ENCODE peak calls at places on chromosomes 7 and 10, in five cellular contexts. J is fibroblast of the aortic adventitia, T is AG09319, I is tibial nerve, F is Calu3. R is an unnamed sample.

GRCh38 chr10:112832959-112833358 is 117.1 kb upstream of the TCF7L2 start:
- DNase-seq in J (no peak), T (no peak), I (no peak), F (no peak), R (no peak)

GRCh38 chr10:15200626-15201025 is 32.1 kb upstream of the NMT2 start:
- DNase-seq in J (peak), T (no peak), I (no peak), F (peak), R (no peak)

GRCh38 chr7:131792311-131792710 is 235.9 kb upstream of the PODXL start:
- DNase-seq in J (no peak), T (no peak), I (no peak), F (no peak), R (no peak)

GRCh38 chr10:1363466-1364121 is 307.4 kb downstream of the WDR37 start:
- DNase-seq in J (no peak), T (no peak), I (no peak), F (no peak), R (no peak)

GRCh38 chr7:87592300-87592699 is 8.4 kb downstream of the ABCB1 start:
- DNase-seq in J (no peak), T (no peak), I (no peak), F (no peak), R (no peak)

GRCh38 chr7:97024209-97025129 is at the start of gene DLX5:
- DNase-seq in J (peak), T (peak), I (peak), F (peak), R (peak)

GRCh38 chr7:122758501-122758900 is 55.8 kb upstream of the RNF148 start:
- DNase-seq in J (no peak), T (no peak), I (no peak), F (no peak), R (no peak)

GRCh38 chr10:7471720-7472367 is 61.0 kb upstream of the SFMBT2 start:
- DNase-seq in J (no peak), T (no peak), I (no peak), F (no peak), R (no peak)

GRCh38 chr10:51095444-51095843 is 21.2 kb downstream of the PRKG1 start:
- DNase-seq in J (peak), T (no peak), I (no peak), F (no peak), R (no peak)

GRCh38 chr7:30869794-30870491 is 41.7 kb upstream of the AQP1 start:
- DNase-seq in J (no peak), T (no peak), I (no peak), F (no peak), R (no peak)

GRCh38 chr10:84012831-84013458 is 126.4 kb upstream of the GHITM start:
- DNase-seq in J (no peak), T (no peak), I (no peak), F (no peak), R (no peak)

GRCh38 chr10:113273151-113273876 is 279.5 kb upstream of the HABP2 start:
- DNase-seq in J (peak), T (no peak), I (peak), F (no peak), R (no peak)

GRCh38 chr7:86745019-86745745 is 101.5 kb downstream of the GRM3 start:
- DNase-seq in J (no peak), T (no peak), I (no peak), F (no peak), R (no peak)

GRCh38 chr10:78867555-78867939 is 201.2 kb upstream of the ZMIZ1 start:
- DNase-seq in J (no peak), T (no peak), I (no peak), F (no peak), R (no peak)

GRCh38 chr7:17991866-17992648 is 35.6 kb downstream of the PRPS1L1 start:
- DNase-seq in J (peak), T (no peak), I (no peak), F (no peak), R (no peak)

GRCh38 chr7:93594250-93594649 is 19.7 kb upstream of the CALCR start:
- DNase-seq in J (no peak), T (no peak), I (no peak), F (no peak), R (no peak)

GRCh38 chr10:27619329-27619728 is 115.2 kb downstream of the RAB18 start:
- DNase-seq in J (no peak), T (no peak), I (no peak), F (no peak), R (no peak)

GRCh38 chr7:25949672-25950487 is 202.1 kb upstream of the NFE2L3 start:
- DNase-seq in J (no peak), T (no peak), I (no peak), F (no peak), R (no peak)

GRCh38 chr10:48506147-48506917 is 98.5 kb downstream of the ARHGAP22 start:
- DNase-seq in J (peak), T (no peak), I (no peak), F (peak), R (no peak)

GRCh38 chr7:68544851-68545250 is 1053.4 kb upstream of the AUTS2 start:
- DNase-seq in J (no peak), T (no peak), I (no peak), F (no peak), R (no peak)

GRCh38 chr7:134440067-134440466 is 18.8 kb downstream of the AKR1B1 start:
- DNase-seq in J (no peak), T (no peak), I (no peak), F (no peak), R (no peak)

GRCh38 chr10:120328647-120329046 is 128.4 kb upstream of the PLPP4 start:
- DNase-seq in J (no peak), T (no peak), I (no peak), F (no peak), R (no peak)
- TF ChIP-seq CTCF in J (no peak), T (no peak), I (no peak), F (no peak), R (no peak)

DNA sequence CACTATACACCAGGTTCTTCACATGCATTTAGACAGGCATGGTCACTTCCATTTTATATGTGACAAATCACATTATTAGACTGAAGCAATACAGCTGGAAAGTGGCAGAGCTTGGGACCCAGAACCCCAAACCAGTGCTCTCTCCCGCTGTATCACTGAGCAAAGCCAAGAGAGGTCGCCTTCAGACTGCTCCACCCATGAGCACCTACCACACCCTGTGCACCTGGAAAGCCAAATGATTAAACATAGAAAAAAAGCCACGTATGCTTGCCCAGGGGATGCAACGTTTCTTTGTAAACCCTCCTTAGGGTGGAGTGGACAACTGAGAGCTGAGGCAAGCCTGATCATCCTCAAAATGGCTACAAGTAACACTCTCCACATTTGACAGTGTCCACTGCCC is 72.5 kb downstream of the CCDC6 start:
- DNase-seq in J (no peak), T (no peak), I (no peak), F (no peak), R (no peak)
- TF ChIP-seq CTCF in J (no peak), T (no peak), I (no peak), F (no peak), R (no peak)

GRCh38 chr10:111344804-111345203 is 268.0 kb downstream of the ADRA2A start:
- DNase-seq in J (no peak), T (no peak), I (no peak), F (no peak), R (no peak)
- TF ChIP-seq CTCF in J (no peak), T (peak), I (no peak), F (no peak), R (peak)

DNA sequence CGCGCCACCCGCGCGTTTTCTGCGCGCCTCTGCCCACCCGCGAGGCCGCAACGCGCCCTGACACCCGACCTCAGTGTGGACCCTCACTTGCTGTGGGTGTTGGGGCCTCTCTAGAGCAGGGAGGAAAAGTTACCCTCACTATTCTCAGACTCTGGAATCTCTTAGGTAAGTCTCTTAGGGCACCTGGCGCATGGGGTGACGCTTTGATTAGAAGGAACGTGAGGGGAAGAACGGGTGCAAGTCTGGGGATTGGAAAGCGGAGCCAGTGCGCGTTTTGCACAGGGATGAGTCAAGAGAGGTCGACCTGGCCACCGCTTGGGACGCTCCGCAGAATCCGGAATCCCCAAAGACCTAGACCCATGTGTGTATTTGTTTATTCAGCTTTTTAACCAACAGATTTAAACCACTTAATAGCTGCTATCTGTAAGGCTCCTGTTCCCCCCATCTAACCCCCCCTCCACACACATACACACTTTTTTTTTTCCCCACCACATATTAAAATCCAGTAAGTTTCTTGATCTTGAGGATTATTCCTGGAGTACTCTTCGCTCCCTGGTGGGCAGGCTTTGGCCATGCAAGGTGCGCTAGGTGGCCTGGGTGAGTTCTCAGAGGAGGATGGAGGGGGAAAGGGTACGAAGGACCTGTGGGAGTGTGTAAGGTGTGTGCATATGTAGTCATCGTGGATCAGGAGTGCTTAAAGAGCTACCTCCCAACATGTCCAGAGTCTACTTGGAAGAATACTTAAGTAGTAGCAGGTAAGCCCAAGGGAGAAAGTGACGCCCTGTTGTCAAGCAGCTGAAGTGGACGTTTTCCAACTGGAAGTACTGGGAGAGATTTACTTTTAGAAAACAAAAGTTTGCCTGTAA is 169.1 kb upstream of the PPP1R3A start:
- DNase-seq in J (no peak), T (no peak), I (no peak), F (no peak), R (no peak)
- TF ChIP-seq CTCF in J (no peak), T (no peak), I (no peak), F (no peak), R (no peak)

GRCh38 chr10:99913831-99914235 is 95.9 kb downstream of the DNMBP start:
- DNase-seq in J (no peak), T (no peak), I (no peak), F (no peak), R (no peak)
- TF ChIP-seq CTCF in J (no peak), T (no peak), I (no peak), F (no peak), R (no peak)

DNA sequence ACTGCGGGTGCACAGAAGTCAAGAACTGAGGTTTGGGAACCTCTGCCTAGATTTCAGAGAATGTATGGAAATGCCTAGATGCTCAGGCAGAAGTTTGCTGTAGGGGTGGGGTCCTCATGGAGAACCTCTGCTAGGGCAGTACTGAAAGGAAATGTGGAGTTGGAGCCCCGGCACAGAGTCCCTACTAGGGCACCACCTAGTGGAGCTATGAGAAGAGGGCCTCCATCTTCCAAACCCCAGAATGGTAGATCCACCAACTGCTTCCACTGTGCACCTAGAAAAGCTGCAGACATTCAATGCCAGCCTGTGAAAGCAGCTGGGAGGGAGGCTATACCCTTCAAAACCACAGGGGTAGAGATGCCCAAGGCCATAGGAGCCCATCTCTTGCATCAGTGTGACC is 1336.0 kb upstream of the CELF2 start:
- DNase-seq in J (no peak), T (no peak), I (no peak), F (no peak), R (no peak)
- TF ChIP-seq CTCF in J (no peak), T (no peak), I (no peak), F (no peak), R (no peak)

GRCh38 chr7:50588937-50589336 is 23.7 kb upstream of the DDC start:
- DNase-seq in J (no peak), T (no peak), I (no peak), F (no peak), R (no peak)
- TF ChIP-seq CTCF in J (peak), T (no peak), I (no peak), F (peak), R (no peak)